ENCODE peak calls at places on chromosome 13, in four cellular contexts. One of them, this sample, is unnamed.

GRCh38 chr13:49536144-49536873 is 40.6 kb downstream of the PHF11 start:
- DNase-seq in mesenchymal stem cell: no peak
- DNase-seq in mesendoderm: no peak
- DNase-seq in H9: no peak
- DNase-seq in this sample: no peak

GRCh38 chr13:48159436-48160225 is 64.7 kb upstream of the MED4 start:
- DNase-seq in mesenchymal stem cell: peak; percentile 8
- DNase-seq in mesendoderm: peak; percentile 57
- DNase-seq in H9: no peak
- DNase-seq in this sample: no peak

GRCh38 chr13:79749985-79750551 is 269.1 kb downstream of the NDFIP2 start:
- DNase-seq in mesenchymal stem cell: peak; percentile 92
- DNase-seq in mesendoderm: peak; percentile 99
- DNase-seq in H9: peak; percentile 41
- DNase-seq in this sample: peak; percentile 21

GRCh38 chr13:32135655-32136054 is 104.1 kb downstream of the FRY start:
- DNase-seq in mesenchymal stem cell: peak; percentile 66
- DNase-seq in mesendoderm: no peak
- DNase-seq in H9: no peak
- DNase-seq in this sample: no peak

GRCh38 chr13:80504453-80504852 is 163.5 kb upstream of the SPRY2 start:
- DNase-seq in mesenchymal stem cell: no peak
- DNase-seq in mesendoderm: no peak
- DNase-seq in H9: no peak
- DNase-seq in this sample: no peak

GRCh38 chr13:111282425-111282824 is 38.0 kb upstream of the TEX29 start:
- DNase-seq in mesenchymal stem cell: no peak
- DNase-seq in mesendoderm: no peak
- DNase-seq in H9: no peak
- DNase-seq in this sample: no peak

GRCh38 chr13:110985570-110985969 is 70.7 kb upstream of the ANKRD10 start:
- DNase-seq in mesenchymal stem cell: no peak
- DNase-seq in mesendoderm: no peak
- DNase-seq in H9: no peak
- DNase-seq in this sample: no peak

GRCh38 chr13:89565711-89566110 is 1781.8 kb upstream of the MIR17HG start:
- DNase-seq in mesenchymal stem cell: no peak
- DNase-seq in mesendoderm: no peak
- DNase-seq in H9: no peak
- DNase-seq in this sample: no peak

GRCh38 chr13:111486801-111487200 is 166.4 kb downstream of the TEX29 start:
- DNase-seq in mesenchymal stem cell: no peak
- DNase-seq in mesendoderm: no peak
- DNase-seq in H9: no peak
- DNase-seq in this sample: no peak

GRCh38 chr13:45208132-45208531 is 7.3 kb upstream of the KCTD4 start:
- DNase-seq in mesenchymal stem cell: no peak
- DNase-seq in mesendoderm: no peak
- DNase-seq in H9: no peak
- DNase-seq in this sample: no peak

GRCh38 chr13:41709511-41709910 is 251.4 kb downstream of the VWA8 start:
- DNase-seq in mesenchymal stem cell: no peak
- DNase-seq in mesendoderm: no peak
- DNase-seq in H9: no peak
- DNase-seq in this sample: no peak

GRCh38 chr13:21033866-21034601 is 27.4 kb downstream of the LATS2 start:
- DNase-seq in mesenchymal stem cell: peak; percentile 50
- DNase-seq in mesendoderm: no peak
- DNase-seq in H9: no peak
- DNase-seq in this sample: no peak

GRCh38 chr13:87131611-87132010 is 539.6 kb upstream of the SLITRK5 start:
- DNase-seq in mesenchymal stem cell: peak; percentile 17
- DNase-seq in mesendoderm: peak; percentile 73
- DNase-seq in H9: no peak
- DNase-seq in this sample: peak; percentile 8

GRCh38 chr13:51275101-51275500 is 52.9 kb downstream of the FAM124A start:
- DNase-seq in mesenchymal stem cell: no peak
- DNase-seq in mesendoderm: no peak
- DNase-seq in H9: peak; percentile 4
- DNase-seq in this sample: no peak

GRCh38 chr13:50421457-50422130 is 406.4 kb downstream of the KCNRG start:
- DNase-seq in mesenchymal stem cell: no peak
- DNase-seq in mesendoderm: no peak
- DNase-seq in H9: no peak
- DNase-seq in this sample: no peak

GRCh38 chr13:28392896-28393295 is 102.0 kb downstream of the FLT1 start:
- DNase-seq in mesenchymal stem cell: peak; percentile 55
- DNase-seq in mesendoderm: no peak
- DNase-seq in H9: no peak
- DNase-seq in this sample: no peak

GRCh38 chr13:74920945-74921725 is 560.8 kb downstream of the TBC1D4 start:
- DNase-seq in mesenchymal stem cell: peak; percentile 29
- DNase-seq in mesendoderm: peak; percentile 40
- DNase-seq in H9: no peak
- DNase-seq in this sample: no peak

GRCh38 chr13:75324413-75324940 is 157.5 kb downstream of the TBC1D4 start:
- DNase-seq in mesenchymal stem cell: no peak
- DNase-seq in mesendoderm: no peak
- DNase-seq in H9: no peak
- DNase-seq in this sample: no peak

GRCh38 chr13:79056706-79057105 is 349.3 kb downstream of the RBM26 start:
- DNase-seq in mesenchymal stem cell: no peak
- DNase-seq in mesendoderm: peak; percentile 6
- DNase-seq in H9: no peak
- DNase-seq in this sample: no peak

GRCh38 chr13:77351326-77351725 is 24.4 kb upstream of the MYCBP2 start:
- DNase-seq in mesenchymal stem cell: no peak
- DNase-seq in mesendoderm: no peak
- DNase-seq in H9: no peak
- DNase-seq in this sample: no peak

GRCh38 chr13:30718661-30719520 is 16.5 kb upstream of the ALOX5AP start:
- DNase-seq in mesenchymal stem cell: peak; percentile 90
- DNase-seq in mesendoderm: no peak
- DNase-seq in H9: no peak
- DNase-seq in this sample: no peak

GRCh38 chr13:27592865-27593264 is 27.5 kb downstream of the LNX2 start:
- DNase-seq in mesenchymal stem cell: no peak
- DNase-seq in mesendoderm: no peak
- DNase-seq in H9: no peak
- DNase-seq in this sample: no peak

GRCh38 chr13:66312312-66313087 is 917.6 kb downstream of the PCDH9 start:
- DNase-seq in mesenchymal stem cell: peak; percentile 11
- DNase-seq in mesendoderm: no peak
- DNase-seq in H9: no peak
- DNase-seq in this sample: no peak

GRCh38 chr13:26549713-26550112 is 7.8 kb upstream of the WASF3 start:
- DNase-seq in mesenchymal stem cell: no peak
- DNase-seq in mesendoderm: no peak
- DNase-seq in H9: no peak
- DNase-seq in this sample: no peak

GRCh38 chr13:30159446-30159839 is 147.9 kb downstream of the KATNAL1 start:
- DNase-seq in mesenchymal stem cell: peak; percentile 95
- DNase-seq in mesendoderm: no peak
- DNase-seq in H9: no peak
- DNase-seq in this sample: no peak

GRCh38 chr13:89584058-89584457 is 1763.4 kb upstream of the MIR17HG start:
- DNase-seq in mesenchymal stem cell: peak; percentile 25
- DNase-seq in mesendoderm: peak; percentile 47
- DNase-seq in H9: no peak
- DNase-seq in this sample: no peak

GRCh38 chr13:81770868-81771505 is 1430.1 kb upstream of the SPRY2 start:
- DNase-seq in mesenchymal stem cell: no peak
- DNase-seq in mesendoderm: peak; percentile 67
- DNase-seq in H9: no peak
- DNase-seq in this sample: no peak

GRCh38 chr13:33123066-33123940 is 107.1 kb downstream of the KL start:
- DNase-seq in mesenchymal stem cell: peak; percentile 80
- DNase-seq in mesendoderm: peak; percentile 67
- DNase-seq in H9: no peak
- DNase-seq in this sample: no peak

GRCh38 chr13:76723551-76724232 is 162.5 kb downstream of the KCTD12 start:
- DNase-seq in mesenchymal stem cell: peak; percentile 89
- DNase-seq in mesendoderm: peak; percentile 83
- DNase-seq in H9: peak; percentile 34
- DNase-seq in this sample: no peak

GRCh38 chr13:109158383-109158782 is 529.0 kb downstream of the MYO16 start:
- DNase-seq in mesenchymal stem cell: no peak
- DNase-seq in mesendoderm: peak; percentile 14
- DNase-seq in H9: no peak
- DNase-seq in this sample: no peak

GRCh38 chr13:109156181-109156935 is 526.9 kb downstream of the MYO16 start:
- DNase-seq in mesenchymal stem cell: peak; percentile 85
- DNase-seq in mesendoderm: peak; percentile 55
- DNase-seq in H9: no peak
- DNase-seq in this sample: no peak

GRCh38 chr13:109155301-109155761 is 525.9 kb downstream of the MYO16 start:
- DNase-seq in mesenchymal stem cell: peak; percentile 95
- DNase-seq in mesendoderm: no peak
- DNase-seq in H9: no peak
- DNase-seq in this sample: no peak

GRCh38 chr13:109159650-109160309 is 530.4 kb downstream of the MYO16 start:
- DNase-seq in mesenchymal stem cell: no peak
- DNase-seq in mesendoderm: no peak
- DNase-seq in H9: no peak
- DNase-seq in this sample: no peak

GRCh38 chr13:109157275-109157674 is 527.9 kb downstream of the MYO16 start:
- DNase-seq in mesenchymal stem cell: no peak
- DNase-seq in mesendoderm: peak; percentile 82
- DNase-seq in H9: peak; percentile 50
- DNase-seq in this sample: no peak
- H2BK15ac ChIP-seq in mesenchymal stem cell: peak overlapping the region; percentile 73
- H2BK15ac ChIP-seq in mesendoderm: no peak overlapping the region
- H2BK15ac ChIP-seq in H9: no peak overlapping the region
- H2BK15ac ChIP-seq in this sample: no peak overlapping the region

GRCh38 chr13:99314640-99315176 is 7.5 kb upstream of the GPR183 start:
- DNase-seq in mesenchymal stem cell: peak; percentile 50
- DNase-seq in mesendoderm: no peak
- DNase-seq in H9: no peak
- DNase-seq in this sample: no peak

GRCh38 chr13:99313941-99314340 is 6.7 kb upstream of the GPR183 start:
- DNase-seq in mesenchymal stem cell: no peak
- DNase-seq in mesendoderm: no peak
- DNase-seq in H9: no peak
- DNase-seq in this sample: no peak

GRCh38 chr13:99316657-99317244 is 9.6 kb upstream of the GPR183 start:
- DNase-seq in mesenchymal stem cell: peak; percentile 29
- DNase-seq in mesendoderm: no peak
- DNase-seq in H9: no peak
- DNase-seq in this sample: no peak

GRCh38 chr13:99315186-99315585 is 8.0 kb upstream of the GPR183 start:
- DNase-seq in mesenchymal stem cell: no peak
- DNase-seq in mesendoderm: no peak
- DNase-seq in H9: no peak
- DNase-seq in this sample: no peak

DNA sequence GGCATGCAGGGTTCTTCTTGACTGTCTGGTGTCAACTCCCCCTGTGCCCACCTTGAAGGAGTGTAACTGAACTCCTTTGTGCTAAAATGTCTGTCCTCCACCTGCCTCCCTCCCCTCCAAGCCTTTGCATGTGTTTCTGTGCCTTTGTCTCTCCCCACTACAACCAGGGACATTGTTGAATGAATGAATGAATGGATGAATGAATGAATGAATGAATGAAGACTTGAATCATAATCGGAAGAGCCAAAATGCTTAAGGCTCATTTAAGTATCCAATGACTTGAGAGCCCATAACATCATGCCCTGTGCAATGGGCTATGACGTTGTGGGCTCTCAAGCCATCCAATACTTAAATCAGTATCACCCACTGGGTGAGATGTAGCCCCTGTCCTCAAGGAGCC is 9.0 kb upstream of the GPR183 start:
- DNase-seq in mesenchymal stem cell: no peak
- DNase-seq in mesendoderm: no peak
- DNase-seq in H9: no peak
- DNase-seq in this sample: no peak
- H3K27ac ChIP-seq in mesenchymal stem cell: no peak overlapping the region
- H3K27ac ChIP-seq in mesendoderm: no peak overlapping the region
- H3K27ac ChIP-seq in H9: no peak overlapping the region
- H3K27ac ChIP-seq in this sample: no peak overlapping the region

DNA sequence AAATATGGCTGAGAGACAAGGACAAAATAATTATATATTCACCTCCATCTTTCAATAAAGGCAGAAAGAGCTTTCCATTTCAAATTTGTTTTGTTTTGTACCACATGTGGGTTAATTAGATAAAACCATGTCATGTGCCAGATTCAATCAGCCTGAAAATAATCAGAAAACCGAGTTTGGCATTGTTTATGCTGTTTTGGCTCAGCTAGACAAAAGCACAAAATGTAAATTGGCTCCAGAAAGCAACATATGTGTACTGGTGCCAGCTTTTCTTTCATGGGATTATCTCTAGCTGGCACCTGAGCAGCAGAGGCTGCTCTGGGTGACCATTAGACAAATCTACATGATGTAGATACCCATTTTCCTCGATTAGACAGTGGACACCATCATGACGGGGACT is 9.2 kb upstream of the DNAJC15 start:
- DNase-seq in mesenchymal stem cell: no peak
- DNase-seq in mesendoderm: no peak
- DNase-seq in H9: no peak
- DNase-seq in this sample: no peak
- H2BK15ac ChIP-seq in mesenchymal stem cell: no peak overlapping the region
- H2BK15ac ChIP-seq in mesendoderm: no peak overlapping the region
- H2BK15ac ChIP-seq in H9: no peak overlapping the region
- H2BK15ac ChIP-seq in this sample: no peak overlapping the region

DNA sequence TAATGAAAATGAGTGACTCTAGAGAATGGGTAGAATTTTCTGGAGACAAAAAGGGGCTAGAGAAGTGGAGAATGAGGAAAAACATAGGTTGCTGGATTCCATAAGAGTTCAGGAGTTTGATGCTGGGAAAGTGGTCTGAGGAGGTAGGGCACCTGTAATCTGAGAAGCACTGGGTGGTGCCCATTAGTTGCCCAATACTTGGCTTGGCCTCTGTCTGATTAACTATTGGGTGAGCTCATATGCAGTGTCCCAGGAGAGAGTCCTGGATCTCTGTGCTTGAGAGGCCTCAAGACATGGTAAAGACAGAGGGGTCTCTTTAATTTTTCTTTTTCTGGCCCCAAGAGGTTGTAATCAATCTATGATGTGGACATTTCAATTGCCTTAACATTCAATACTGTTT is 390.1 kb downstream of the TDRD3 start:
- DNase-seq in mesenchymal stem cell: no peak
- DNase-seq in mesendoderm: no peak
- DNase-seq in H9: no peak
- DNase-seq in this sample: no peak
- H3K27ac ChIP-seq in mesenchymal stem cell: no peak overlapping the region
- H3K27ac ChIP-seq in mesendoderm: no peak overlapping the region
- H3K27ac ChIP-seq in H9: no peak overlapping the region
- H3K27ac ChIP-seq in this sample: no peak overlapping the region

This sample was measured in neuronal stem cell.